ENCODE peak calls at places on chromosomes 16 and 17, in eight cellular contexts. E, D, P, A, F, K, I and M are unnamed samples.

GRCh38 chr17:46925185-46925858 is 2.4 kb downstream of the GOSR2 start:
- DNase-seq in E (no peak), D (no peak), P (no peak), A (no peak), F (no peak), K (no peak), I (no peak), M (no peak)

GRCh38 chr17:49387374-49388289 is 25.6 kb upstream of the ZNF652 start:
- DNase-seq in E (no peak), D (no peak), P (peak), A (no peak), F (no peak), K (no peak), I (no peak), M (no peak)

GRCh38 chr17:14209215-14209614 is 27.4 kb downstream of the CDRT15 start:
- DNase-seq in E (no peak), D (no peak), P (no peak), A (no peak), F (no peak), K (no peak), I (no peak), M (no peak)

GRCh38 chr17:62668091-62668804 is 40.8 kb downstream of the MRC2 start:
- DNase-seq in E (no peak), D (peak), P (no peak), A (peak), F (no peak), K (no peak), I (no peak), M (no peak)

GRCh38 chr17:77493238-77493812 is 352.6 kb downstream of the SEC14L1 start:
- DNase-seq in E (no peak), D (no peak), P (no peak), A (no peak), F (no peak), K (peak), I (peak), M (peak)

GRCh38 chr17:34168989-34169388 is 86.1 kb upstream of the CCL2 start:
- DNase-seq in E (no peak), D (no peak), P (no peak), A (no peak), F (no peak), K (no peak), I (no peak), M (no peak)

GRCh38 chr17:49224198-49224996 is 6.2 kb downstream of the PHOSPHO1 start:
- DNase-seq in E (no peak), D (no peak), P (peak), A (peak), F (no peak), K (no peak), I (peak), M (no peak)

GRCh38 chr17:57874434-57875108 is 24.7 kb upstream of the MRPS23 start:
- DNase-seq in E (no peak), D (peak), P (no peak), A (no peak), F (peak), K (peak), I (peak), M (peak)

GRCh38 chr16:72172105-72173034 is at the start of gene PMFBP1:
- DNase-seq in E (no peak), D (peak), P (no peak), A (no peak), F (peak), K (peak), I (no peak), M (no peak)

GRCh38 chr17:55926276-55926995 is 175.6 kb downstream of the PCTP start:
- DNase-seq in E (no peak), D (no peak), P (no peak), A (no peak), F (no peak), K (no peak), I (no peak), M (no peak)

GRCh38 chr16:29254676-29255495 is 151.6 kb downstream of the NPIPB11 start:
- DNase-seq in E (no peak), D (no peak), P (no peak), A (no peak), F (no peak), K (no peak), I (no peak), M (no peak)

GRCh38 chr16:28258571-28258970 is 33.8 kb upstream of the SBK1 start:
- DNase-seq in E (no peak), D (no peak), P (no peak), A (no peak), F (no peak), K (peak), I (peak), M (peak)

GRCh38 chr16:56120447-56121155 is 70.7 kb upstream of the GNAO1 start:
- DNase-seq in E (no peak), D (no peak), P (no peak), A (no peak), F (no peak), K (no peak), I (no peak), M (no peak)

GRCh38 chr17:38550661-38551060 is 55.1 kb downstream of the SRCIN1 start:
- DNase-seq in E (no peak), D (peak), P (no peak), A (peak), F (peak), K (peak), I (no peak), M (peak)

GRCh38 chr17:75753514-75754377 is 11.2 kb downstream of the GALK1 start:
- DNase-seq in E (no peak), D (no peak), P (peak), A (no peak), F (peak), K (peak), I (peak), M (peak)

GRCh38 chr17:75753193-75753513 is 11.8 kb downstream of the GALK1 start:
- DNase-seq in E (no peak), D (no peak), P (no peak), A (no peak), F (no peak), K (no peak), I (no peak), M (no peak)

GRCh38 chr17:75755205-75755901 is 9.6 kb downstream of the GALK1 start:
- DNase-seq in E (no peak), D (peak), P (no peak), A (no peak), F (no peak), K (no peak), I (peak), M (no peak)

GRCh38 chr17:75755990-75756389 is 9.0 kb downstream of the GALK1 start:
- DNase-seq in E (no peak), D (no peak), P (no peak), A (no peak), F (no peak), K (no peak), I (peak), M (no peak)

GRCh38 chr17:75754378-75755204 is 10.4 kb downstream of the GALK1 start:
- DNase-seq in E (no peak), D (no peak), P (no peak), A (no peak), F (no peak), K (no peak), I (peak), M (no peak)
- H3K27ac ChIP-seq in E (peak), D (no peak), P (no peak), A (peak), F (peak), K (no peak), I (no peak), M (no peak)

GRCh38 chr17:78922876-78923498 is 2.2 kb downstream of the TIMP2 start:
- DNase-seq in E (no peak), D (no peak), P (no peak), A (no peak), F (no peak), K (no peak), I (peak), M (no peak)
- H3K27ac ChIP-seq in E (peak), D (no peak), P (no peak), A (peak), F (peak), K (no peak), I (no peak), M (peak)

GRCh38 chr17:16348586-16348985 is 4.7 kb downstream of the CENPV start:
- DNase-seq in E (no peak), D (no peak), P (no peak), A (no peak), F (no peak), K (no peak), I (no peak), M (no peak)
- H3K27ac ChIP-seq in E (no peak), D (no peak), P (no peak), A (no peak), F (no peak), K (no peak), I (no peak), M (no peak)

GRCh38 chr16:4538386-4539235 is at the start of gene CDIP1:
- DNase-seq in E (peak), D (peak), P (peak), A (peak), F (peak), K (peak), I (peak), M (peak)

GRCh38 chr16:4536391-4537106 is 2.0 kb downstream of the CDIP1 start:
- DNase-seq in E (no peak), D (no peak), P (no peak), A (no peak), F (no peak), K (no peak), I (no peak), M (no peak)

GRCh38 chr16:4535627-4536108 is 2.9 kb downstream of the CDIP1 start:
- DNase-seq in E (no peak), D (no peak), P (no peak), A (no peak), F (no peak), K (no peak), I (no peak), M (no peak)

GRCh38 chr16:4538067-4538385 is 547 bp downstream of the CDIP1 start:
- DNase-seq in E (no peak), D (no peak), P (no peak), A (no peak), F (no peak), K (no peak), I (no peak), M (no peak)

GRCh38 chr16:4537376-4538066 is 1.1 kb downstream of the CDIP1 start:
- DNase-seq in E (no peak), D (peak), P (no peak), A (peak), F (no peak), K (peak), I (no peak), M (peak)
- H3K27ac ChIP-seq in E (peak), D (peak), P (no peak), A (peak), F (peak), K (no peak), I (peak), M (peak)

GRCh38 chr16:75070055-75070841 is 46.3 kb downstream of the LDHD start:
- DNase-seq in E (no peak), D (no peak), P (no peak), A (no peak), F (peak), K (no peak), I (peak), M (peak)
- H3K27ac ChIP-seq in E (no peak), D (no peak), P (peak), A (no peak), F (no peak), K (no peak), I (peak), M (no peak)

GRCh38 chr16:69166221-69166833 is 20.6 kb upstream of the SNTB2 start:
- DNase-seq in E (no peak), D (peak), P (no peak), A (no peak), F (peak), K (no peak), I (no peak), M (no peak)
- H3K27ac ChIP-seq in E (no peak), D (peak), P (no peak), A (no peak), F (peak), K (no peak), I (no peak), M (no peak)